ENCODE peak calls at places on chromosomes 16 and 17, in six cellular contexts. O is sigmoid colon, I is psoas muscle, E is Calu3, N is PC-3, A is endothelial cell. Q is an unnamed sample.

GRCh38 chr16:50683689-50684374 is 2.7 kb upstream of the SNX20 start:
- DNase-seq in A (no peak), N (no peak), E (no peak), O (no peak), I (no peak), Q (no peak)

GRCh38 chr16:12529582-12529981 is 274.1 kb downstream of the CPPED1 start:
- DNase-seq in E (no peak), N (no peak), A (no peak), O (no peak), I (no peak), Q (peak)

GRCh38 chr16:49484936-49485335 is 111.3 kb downstream of the C16orf78 start:
- DNase-seq in N (no peak), O (peak), I (no peak), E (no peak), A (no peak), Q (no peak)

GRCh38 chr16:30184430-30185140 is 1.2 kb downstream of the CORO1A start:
- DNase-seq in E (no peak), O (peak), N (no peak), I (no peak), A (no peak), Q (peak)

GRCh38 chr16:15141586-15141985 is 47.5 kb upstream of the RRN3 start:
- DNase-seq in N (peak), E (no peak), A (no peak), O (peak), I (no peak), Q (no peak)

GRCh38 chr17:5121186-5121841 is 5.5 kb downstream of the USP6 start:
- DNase-seq in I (no peak), A (no peak), O (peak), E (no peak), N (no peak), Q (no peak)

GRCh38 chr17:57953219-57953618 is 2.0 kb downstream of the CUEDC1 start:
- DNase-seq in A (no peak), E (no peak), O (peak), N (no peak), I (no peak), Q (no peak)

GRCh38 chr16:89136931-89137330 is 34.6 kb upstream of the CDH15 start:
- DNase-seq in I (peak), N (no peak), E (no peak), A (no peak), O (no peak), Q (no peak)

GRCh38 chr16:67154578-67155304 is 3.9 kb upstream of the B3GNT9 start:
- DNase-seq in A (no peak), N (no peak), I (no peak), O (no peak), E (no peak), Q (no peak)

GRCh38 chr16:81562174-81562849 is 117.7 kb downstream of the CMIP start:
- DNase-seq in N (no peak), O (no peak), I (peak), A (no peak), E (no peak), Q (peak)

GRCh38 chr16:85144026-85144915 is 32.0 kb upstream of the CIBAR2 start:
- DNase-seq in E (no peak), O (no peak), I (no peak), N (no peak), A (peak), Q (no peak)

GRCh38 chr16:75946058-75946457 is 219.8 kb upstream of the CPHXL start:
- DNase-seq in O (no peak), A (no peak), E (no peak), N (no peak), I (no peak), Q (no peak)

GRCh38 chr16:85627102-85627834 is 14.1 kb downstream of the GSE1 start:
- DNase-seq in O (no peak), E (no peak), I (no peak), N (no peak), A (no peak), Q (no peak)

GRCh38 chr16:11131706-11132105 is 124.3 kb downstream of the SOCS1 start:
- DNase-seq in E (no peak), N (no peak), I (no peak), O (peak), A (no peak), Q (no peak)

GRCh38 chr17:74981979-74982662 is 5.3 kb upstream of the CDR2L start:
- DNase-seq in N (peak), A (peak), O (peak), I (peak), E (peak), Q (peak)

GRCh38 chr17:2792541-2793169 is 3.6 kb upstream of the RAP1GAP2 start:
- DNase-seq in I (no peak), E (no peak), O (no peak), A (no peak), N (no peak), Q (no peak)

GRCh38 chr16:89114159-89114981 is 20.7 kb downstream of the ACSF3 start:
- DNase-seq in N (no peak), A (no peak), E (no peak), I (peak), O (no peak), Q (no peak)

GRCh38 chr16:2874584-2875362 is 8.2 kb upstream of the FLYWCH2 start:
- DNase-seq in A (peak), I (peak), N (peak), O (peak), E (peak), Q (peak)

DNA sequence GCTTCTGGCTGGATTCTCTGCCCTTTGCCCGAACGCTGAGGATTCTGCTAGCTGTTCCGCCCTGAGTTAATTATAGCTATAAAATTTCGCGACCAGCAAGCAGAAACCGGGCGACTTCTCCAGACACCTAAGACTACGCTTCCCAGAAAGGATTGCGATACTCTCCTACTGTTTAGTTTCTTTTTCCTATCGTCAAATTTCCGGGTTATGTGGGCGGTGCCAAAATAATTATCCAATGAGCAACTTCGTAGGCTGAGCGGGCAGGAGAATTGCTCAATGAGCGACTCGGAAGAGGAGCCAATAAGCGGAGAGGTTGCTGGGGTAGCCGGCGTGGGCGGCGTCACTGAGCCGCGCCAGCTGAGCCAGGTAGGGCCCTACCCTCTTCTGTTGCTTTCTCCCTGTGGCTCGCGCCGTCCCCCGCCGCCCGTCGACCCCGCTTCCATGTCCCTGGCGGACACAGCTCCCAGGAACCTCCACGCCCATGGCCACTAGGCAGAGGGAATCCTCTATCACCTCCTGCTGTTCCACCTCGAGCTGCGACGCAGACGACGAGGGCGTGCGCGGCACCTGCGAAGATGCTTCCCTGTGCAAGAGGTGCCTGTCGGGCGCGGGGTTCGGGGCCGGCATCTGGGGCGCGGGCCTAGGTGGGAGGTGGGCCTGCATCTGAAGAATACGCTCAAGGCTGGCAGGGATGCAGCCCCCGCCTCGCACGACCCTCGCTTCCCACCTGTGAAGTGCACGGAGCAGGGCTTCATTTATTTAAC is at the start of gene LCMT1:
- DNase-seq in A (peak), N (peak), O (peak), E (peak), I (peak), Q (peak)
- TF ChIP-seq CTCF in A (no peak), N (no peak), O (no peak), E (no peak), I (no peak), Q (no peak)

GRCh38 chr17:68740555-68741447 is 139.6 kb upstream of the FAM20A start:
- DNase-seq in I (no peak), O (no peak), N (no peak), E (peak), A (no peak), Q (peak)
- TF ChIP-seq CTCF in I (no peak), O (no peak), N (peak), E (peak), A (no peak), Q (peak)

GRCh38 chr17:9002610-9003354 is 18.5 kb upstream of the NTN1 start:
- DNase-seq in E (peak), O (no peak), A (peak), N (no peak), I (peak), Q (no peak)
- TF ChIP-seq CTCF in E (no peak), O (no peak), A (no peak), N (no peak), I (no peak), Q (no peak)

DNA sequence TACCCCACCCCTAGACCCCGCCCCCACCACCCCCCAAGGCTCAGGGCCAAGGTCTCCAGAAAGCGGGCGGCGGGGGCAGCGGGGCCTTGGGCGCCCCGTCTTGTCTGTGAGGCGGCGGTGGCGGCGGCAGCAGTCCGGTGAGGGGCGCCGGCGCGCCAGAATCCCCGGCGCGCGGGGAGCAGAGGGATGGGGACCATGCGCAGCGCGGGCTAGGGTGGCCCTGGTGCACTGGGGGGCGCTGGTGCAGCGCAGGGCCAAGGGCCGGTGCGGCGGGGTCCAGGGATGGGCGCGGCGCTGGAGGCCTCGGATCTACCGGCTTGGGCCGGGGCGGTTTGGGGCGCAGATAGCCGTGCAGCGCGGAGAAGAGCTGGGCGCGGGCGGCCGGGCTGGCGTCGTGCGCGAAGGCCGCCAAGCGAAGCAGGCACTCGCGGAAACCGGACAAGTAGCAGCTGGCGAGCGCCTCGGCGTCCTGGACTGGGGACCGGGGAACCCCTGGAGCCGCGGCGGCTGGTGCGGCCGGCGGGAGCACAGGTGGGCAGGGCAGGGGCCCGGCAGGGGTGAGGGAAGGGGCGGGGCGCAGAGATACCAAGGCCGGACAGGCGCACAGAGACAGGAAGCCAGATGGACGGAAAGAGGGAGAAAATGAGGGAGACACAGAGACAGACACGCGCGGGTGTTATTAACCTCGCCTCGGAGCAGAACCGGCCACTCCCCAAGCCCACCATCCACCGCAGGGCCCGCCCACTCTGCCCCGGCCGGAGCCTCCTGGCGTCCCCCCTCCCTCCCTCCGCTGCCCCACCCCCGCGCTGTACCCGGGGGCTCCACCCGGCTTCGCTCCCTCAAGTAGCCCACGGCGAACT is 2.1 kb downstream of the HES7 start:
- DNase-seq in E (peak), I (peak), O (peak), N (peak), A (peak), Q (peak)
- TF ChIP-seq CTCF in E (peak), I (peak), O (no peak), N (peak), A (peak), Q (peak)

GRCh38 chr17:19800571-19800970 is 52.5 kb upstream of the ALDH3A1 start:
- DNase-seq in N (no peak), E (no peak), O (no peak), I (no peak), A (no peak), Q (no peak)
- TF ChIP-seq CTCF in N (peak), E (no peak), O (no peak), I (no peak), A (no peak), Q (no peak)

DNA sequence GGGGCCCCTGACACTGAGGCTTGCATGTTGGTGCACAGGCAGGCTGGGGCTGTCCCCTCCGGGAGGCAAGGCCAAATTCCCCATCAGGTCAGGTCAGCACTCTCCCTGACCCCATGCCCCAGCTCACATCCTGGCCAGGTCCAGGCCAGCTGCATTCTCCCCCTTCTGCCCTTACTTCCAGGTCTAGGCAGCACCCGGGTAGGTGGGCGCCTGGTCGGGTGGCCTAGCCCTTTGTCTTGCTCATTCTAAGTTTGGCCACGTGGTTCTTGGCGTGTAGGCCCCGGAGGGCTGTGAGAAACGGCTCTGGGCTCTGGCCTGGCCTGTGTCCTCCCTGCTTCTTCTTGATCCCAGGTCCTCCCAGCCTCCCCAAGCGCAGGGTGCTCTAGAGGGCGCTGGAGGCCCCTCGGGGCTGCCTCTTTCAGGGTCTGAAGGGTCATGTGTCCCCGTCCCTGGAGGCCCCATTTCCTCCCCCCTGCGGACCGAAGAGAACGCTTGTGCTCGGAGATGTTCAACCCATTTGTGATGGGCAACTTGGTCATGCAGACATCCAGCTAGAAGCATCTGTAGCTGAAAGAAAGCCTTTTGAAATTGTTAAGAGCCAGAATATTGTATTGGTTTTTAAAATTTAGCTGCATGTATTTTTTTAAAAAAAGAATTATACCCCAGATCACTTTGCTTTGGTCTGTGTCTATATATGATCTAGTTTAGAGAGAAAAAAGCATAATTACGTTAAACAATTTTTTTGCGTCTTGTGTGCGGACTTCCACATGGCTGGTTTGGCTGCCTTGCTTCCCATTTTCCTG is 6.7 kb downstream of the BAHCC1 start:
- DNase-seq in N (peak), E (no peak), A (no peak), O (no peak), I (peak), Q (peak)
- TF ChIP-seq CTCF in N (peak), E (no peak), A (no peak), O (no peak), I (peak), Q (peak)

DNA sequence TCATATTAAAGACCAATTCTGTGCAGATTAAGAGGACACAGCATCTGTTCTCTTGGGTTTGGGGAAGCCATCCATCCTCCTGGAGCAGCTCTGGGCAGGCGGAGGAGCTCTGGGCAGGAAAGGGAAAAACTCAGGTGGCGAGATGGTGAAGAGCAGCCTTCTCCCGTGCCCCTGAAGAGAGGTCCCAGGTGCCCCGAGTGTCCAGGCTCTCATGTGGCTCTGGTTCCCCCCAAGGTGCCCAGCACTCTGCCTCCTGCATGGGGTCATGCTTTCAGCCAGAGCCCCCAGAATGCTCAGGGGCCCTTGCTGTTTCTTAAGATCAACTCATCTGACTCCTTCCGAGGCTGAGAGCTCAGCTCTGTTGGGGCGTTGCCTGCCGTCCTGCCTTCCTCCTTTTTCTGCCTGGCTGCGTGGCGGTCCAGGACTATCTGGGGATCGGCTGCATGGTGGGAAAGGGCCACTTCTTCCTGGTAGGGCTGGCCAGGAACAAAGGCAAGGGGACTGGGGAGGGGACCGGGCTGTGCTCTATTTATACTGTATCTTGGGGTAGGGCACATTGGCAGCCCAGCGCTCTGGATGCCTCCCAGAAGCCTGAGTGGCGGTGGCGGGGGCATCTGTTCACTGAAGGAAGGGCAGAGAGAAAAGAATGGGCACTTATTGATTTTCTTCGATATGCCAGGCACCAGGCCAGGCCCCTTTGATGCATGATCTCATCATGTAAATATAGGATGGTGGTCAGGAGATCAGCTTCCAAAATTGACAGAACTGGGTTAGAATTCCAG is 103.2 kb upstream of the SDK2 start:
- DNase-seq in O (no peak), I (no peak), N (no peak), A (no peak), E (peak), Q (no peak)
- TF ChIP-seq CTCF in O (no peak), I (no peak), N (no peak), A (no peak), E (no peak), Q (no peak)

GRCh38 chr17:17603178-17603894 is 11.8 kb upstream of the PEMT start:
- DNase-seq in N (no peak), A (no peak), E (no peak), I (no peak), O (no peak), Q (no peak)
- TF ChIP-seq CTCF in N (no peak), A (no peak), E (no peak), I (no peak), O (no peak), Q (no peak)

GRCh38 chr17:66858182-66859083 is 23.5 kb downstream of the CACNG5 start:
- DNase-seq in I (no peak), N (no peak), O (no peak), E (no peak), A (no peak), Q (no peak)

GRCh38 chr17:66849851-66850580 is 15.1 kb downstream of the CACNG5 start:
- DNase-seq in N (no peak), O (no peak), E (no peak), I (no peak), A (no peak), Q (no peak)

GRCh38 chr17:66850692-66851091 is 15.8 kb downstream of the CACNG5 start:
- DNase-seq in I (no peak), A (no peak), N (no peak), E (no peak), O (no peak), Q (no peak)

GRCh38 chr17:66860204-66860603 is 25.3 kb downstream of the CACNG5 start:
- DNase-seq in E (no peak), N (no peak), A (no peak), I (no peak), O (no peak), Q (no peak)

GRCh38 chr17:66855204-66855603 is 20.3 kb downstream of the CACNG5 start:
- DNase-seq in O (no peak), N (peak), E (peak), A (no peak), I (no peak), Q (no peak)
- TF ChIP-seq CTCF in O (no peak), N (peak), E (peak), A (peak), I (no peak), Q (no peak)